ENCODE peak calls at places on chromosomes 3 and 15, in four cellular contexts. T is left colon, G is HS-5, F is GM03348. P is an unnamed sample.
A peak's percentile ranks its signal among the peaks of the same experiment; 100 is the strongest.

GRCh38 chr15:76576526-76577279 is 240.1 kb downstream of the ISL2 start:
- DNase-seq in G (no peak), F (peak; percentile 28), T (peak; percentile 84), P (peak; percentile 62)

GRCh38 chr3:24506966-24507775 is 12.5 kb upstream of the THRB start:
- DNase-seq in G (no peak), T (no peak), F (peak; percentile 30), P (no peak)

GRCh38 chr15:81596159-81596865 is 222.3 kb upstream of the TMC3 start:
- DNase-seq in T (no peak), F (no peak), G (no peak), P (no peak)

GRCh38 chr3:127831723-127832172 is 9.4 kb upstream of the MGLL start:
- DNase-seq in T (peak; percentile 45), G (no peak), F (peak; percentile 73), P (no peak)

GRCh38 chr3:159766563-159767185 is 222.0 kb upstream of the IL12A start:
- DNase-seq in T (no peak), G (no peak), F (peak; percentile 62), P (no peak)

GRCh38 chr3:97896547-97896946 is 74.7 kb downstream of the CRYBG3 start:
- DNase-seq in T (no peak), F (no peak), G (no peak), P (no peak)

GRCh38 chr3:36904641-36905040 is 40.2 kb downstream of the TRANK1 start:
- DNase-seq in T (no peak), F (peak; percentile 44), G (no peak), P (no peak)

GRCh38 chr3:123344175-123344908 is 104.5 kb downstream of the ADCY5 start:
- DNase-seq in F (no peak), T (no peak), G (peak; percentile 8), P (no peak)

GRCh38 chr15:38012894-38013293 is 78.5 kb downstream of the TMCO5A start:
- DNase-seq in G (no peak), F (no peak), T (no peak), P (no peak)